ENCODE peak calls at places on chromosome 13, in nine cellular contexts. F is prostate gland, M is esophagus squamous epithelium, S is transverse colon, C is HCT116, X is uterus, B is K562, I is A549, O is Peyer's patch. A is an unnamed sample.
A peak's percentile ranks its signal among the peaks of the same experiment; 100 is the strongest.

GRCh38 chr13:113532156-113532806 is 41.8 kb upstream of the DCUN1D2 start:
- DNase-seq in I (no peak), B (no peak), M (no peak), X (no peak), S (no peak), F (no peak), C (no peak), O (peak; percentile 34), A (peak; percentile 22)

GRCh38 chr13:113089693-113090414 is 15.7 kb upstream of the F7 start:
- DNase-seq in C (no peak), O (no peak), I (no peak), M (no peak), B (no peak), F (no peak), S (no peak), X (no peak), A (no peak)

GRCh38 chr13:109336730-109337129 is 449.7 kb downstream of the IRS2 start:
- DNase-seq in S (no peak), B (no peak), I (no peak), O (no peak), C (no peak), M (no peak), F (no peak), X (no peak), A (no peak)

GRCh38 chr13:28586585-28587540 is 72.1 kb upstream of the POMP start:
- DNase-seq in S (no peak), B (no peak), O (no peak), F (no peak), X (no peak), C (no peak), M (no peak), I (no peak), A (no peak)

GRCh38 chr13:30869491-30869890 is 36.6 kb upstream of the MEDAG start:
- DNase-seq in B (no peak), O (no peak), M (no peak), I (no peak), X (peak; percentile 69), C (no peak), S (no peak), F (no peak), A (no peak)

GRCh38 chr13:41544824-41545707 is 87.7 kb downstream of the RGCC start:
- DNase-seq in B (no peak), F (no peak), X (no peak), M (no peak), C (no peak), S (no peak), I (no peak), O (no peak), A (no peak)

GRCh38 chr13:19567820-19568534 is 6.6 kb upstream of the TPTE2 start:
- DNase-seq in F (no peak), C (no peak), O (no peak), I (no peak), X (no peak), B (no peak), M (no peak), S (no peak), A (no peak)

GRCh38 chr13:31749929-31750328 is 10.6 kb downstream of the RXFP2 start:
- DNase-seq in X (no peak), O (no peak), S (no peak), I (no peak), M (no peak), B (no peak), C (no peak), F (no peak), A (no peak)

GRCh38 chr13:20711301-20712044 is 8.0 kb downstream of the IL17D start:
- DNase-seq in X (no peak), M (no peak), I (peak; percentile 22), B (peak; percentile 30), S (no peak), O (no peak), C (no peak), F (no peak), A (no peak)

GRCh38 chr13:20708216-20708615 is 4.7 kb downstream of the IL17D start:
- DNase-seq in C (no peak), B (no peak), S (no peak), I (no peak), O (no peak), M (no peak), F (no peak), X (no peak), A (no peak)

GRCh38 chr13:20706661-20707060 is 3.2 kb downstream of the IL17D start:
- DNase-seq in S (no peak), B (no peak), C (no peak), F (no peak), X (no peak), O (no peak), M (no peak), I (no peak), A (no peak)

GRCh38 chr13:20709369-20709768 is 5.9 kb downstream of the IL17D start:
- DNase-seq in X (no peak), B (no peak), O (no peak), S (no peak), M (no peak), F (no peak), I (no peak), C (no peak), A (no peak)

DNA sequence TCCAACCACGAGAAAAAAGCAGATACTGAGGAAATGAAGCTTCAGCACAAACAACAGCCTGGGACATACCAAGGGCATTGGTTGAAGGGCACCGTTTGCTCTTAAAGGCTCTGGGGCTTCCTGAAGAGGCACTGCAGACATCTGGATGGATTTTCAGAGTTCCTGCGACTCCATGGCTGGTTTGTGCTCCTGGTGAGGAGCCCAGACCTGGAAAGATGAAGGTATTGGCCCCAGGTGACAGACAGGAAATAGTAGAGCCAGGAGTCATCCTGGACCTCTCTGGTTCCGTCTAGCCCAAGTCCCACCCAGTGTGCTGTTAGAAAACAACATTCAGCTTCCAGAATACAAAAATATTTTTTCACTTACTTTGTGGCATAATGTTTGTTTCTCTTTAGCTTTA is 6.3 kb downstream of the IL17D start:
- DNase-seq in S (no peak), C (no peak), X (no peak), I (no peak), O (no peak), M (no peak), F (no peak), B (no peak), A (no peak)
- H3K4me1 ChIP-seq in S (peaks cover 9% of the 10 kb centered on the region), C (peaks cover 24% of the 10 kb centered on the region), X (no peaks in the 10 kb centered on the region), I (peaks cover 10% of the 10 kb centered on the region), O (peaks cover 9% of the 10 kb centered on the region), M (peaks cover 38% of the 10 kb centered on the region), F (no peaks in the 10 kb centered on the region), B (peaks cover 5% of the 10 kb centered on the region), A (no peaks in the 10 kb centered on the region)

GRCh38 chr13:26255717-26256277 is 1.9 kb downstream of the CDK8 start:
- DNase-seq in O (no peak), C (no peak), S (no peak), F (no peak), I (no peak), X (no peak), B (no peak), M (no peak), A (no peak)

GRCh38 chr13:26254583-26255102 is 714 bp downstream of the CDK8 start:
- DNase-seq in O (peak; percentile 82), M (peak; percentile 18), C (no peak), S (peak; percentile 69), B (peak; percentile 14), X (peak; percentile 43), F (peak; percentile 62), I (peak; percentile 8), A (peak; percentile 59)

GRCh38 chr13:26253262-26253786 is 605 bp upstream of the CDK8 start:
- DNase-seq in M (no peak), S (no peak), C (no peak), O (no peak), X (no peak), F (no peak), I (no peak), B (no peak), A (no peak)

GRCh38 chr13:26257049-26257448 is 3.1 kb downstream of the CDK8 start:
- DNase-seq in S (no peak), X (no peak), M (no peak), B (no peak), F (no peak), O (no peak), C (no peak), I (no peak), A (no peak)

DNA sequence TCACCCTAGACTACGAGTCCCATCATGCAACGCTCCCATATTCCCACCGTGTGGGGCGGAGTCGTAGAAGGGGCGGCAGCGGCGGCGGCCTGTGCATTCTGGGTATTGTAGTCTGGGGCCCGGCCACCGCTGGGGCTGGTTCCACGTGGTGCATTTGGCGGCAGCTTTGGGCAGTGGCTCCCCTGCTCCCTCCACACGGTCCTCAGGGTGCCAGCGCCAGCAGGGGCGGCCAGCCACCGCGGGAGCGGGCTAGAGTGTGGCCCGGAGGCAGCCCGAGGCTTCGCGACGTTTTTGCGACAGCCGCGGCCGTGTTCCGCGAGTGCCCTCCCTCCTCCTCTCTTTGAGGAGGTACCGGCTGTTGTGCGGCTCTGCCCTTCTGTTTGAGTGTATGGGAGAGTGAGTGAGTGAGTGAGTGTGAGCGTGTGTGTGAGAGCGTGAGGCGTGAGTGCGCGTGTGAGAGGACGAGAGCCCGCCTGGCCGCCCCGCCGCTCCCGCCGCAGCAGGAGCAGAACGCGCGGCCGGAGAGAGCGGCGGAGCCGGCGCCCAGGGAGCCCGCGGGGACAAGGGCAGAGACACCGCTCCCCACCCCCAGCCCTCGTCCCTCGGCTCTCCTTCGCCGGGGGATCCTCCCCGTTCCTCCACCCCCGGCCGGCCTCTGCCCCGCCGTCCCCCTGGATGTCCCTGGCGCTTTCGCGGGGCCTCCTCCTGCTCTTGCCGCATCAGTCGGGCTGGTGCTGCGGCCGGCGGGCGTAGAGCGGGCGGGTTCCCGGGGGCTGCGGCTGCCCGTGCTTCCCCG is at the start of gene CDK8:
- DNase-seq in M (peak; percentile 53), C (peak; percentile 83), O (peak; percentile 97), B (peak; percentile 76), S (peak; percentile 92), F (peak; percentile 92), X (peak; percentile 89), I (peak; percentile 50), A (peak; percentile 73)
- TF ChIP-seq POLR2A in M (no peak), C (peak; percentile 59), O (peak; percentile 80), B (peak; percentile 81), S (peak; percentile 84), F (peak; percentile 70), X (peak; percentile 23), I (peak; percentile 75), A (no peak)

DNA sequence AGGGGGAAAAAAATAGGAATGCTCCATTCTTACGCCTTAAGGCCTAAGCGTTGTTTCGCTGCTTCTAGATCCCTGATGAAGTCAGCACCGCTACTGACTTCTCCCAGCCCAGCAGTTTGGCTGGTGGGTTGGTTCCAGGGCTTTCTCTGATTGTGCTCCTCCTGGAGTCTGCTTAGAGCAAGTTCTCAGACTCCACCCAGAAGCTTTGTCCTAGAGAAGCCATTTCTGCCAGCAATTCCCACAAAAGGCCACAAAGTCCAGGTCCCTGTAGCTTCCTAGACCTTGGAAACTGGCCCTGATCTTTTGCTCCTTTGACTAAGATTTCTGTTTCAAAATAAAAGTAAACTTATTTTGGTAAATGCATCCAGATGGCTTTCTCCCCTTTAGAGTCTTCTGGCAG is 65.4 kb downstream of the KCTD12 start:
- DNase-seq in B (no peak), F (no peak), O (no peak), X (peak; percentile 69), I (no peak), M (no peak), C (no peak), S (no peak), A (no peak)
- H3K4me1 ChIP-seq in B (no peaks in the 10 kb centered on the region), F (no peaks in the 10 kb centered on the region), O (no peaks in the 10 kb centered on the region), X (no peaks in the 10 kb centered on the region), I (no peaks in the 10 kb centered on the region), M (no peaks in the 10 kb centered on the region), C (no peaks in the 10 kb centered on the region), S (no peaks in the 10 kb centered on the region), A (no peaks in the 10 kb centered on the region)

DNA sequence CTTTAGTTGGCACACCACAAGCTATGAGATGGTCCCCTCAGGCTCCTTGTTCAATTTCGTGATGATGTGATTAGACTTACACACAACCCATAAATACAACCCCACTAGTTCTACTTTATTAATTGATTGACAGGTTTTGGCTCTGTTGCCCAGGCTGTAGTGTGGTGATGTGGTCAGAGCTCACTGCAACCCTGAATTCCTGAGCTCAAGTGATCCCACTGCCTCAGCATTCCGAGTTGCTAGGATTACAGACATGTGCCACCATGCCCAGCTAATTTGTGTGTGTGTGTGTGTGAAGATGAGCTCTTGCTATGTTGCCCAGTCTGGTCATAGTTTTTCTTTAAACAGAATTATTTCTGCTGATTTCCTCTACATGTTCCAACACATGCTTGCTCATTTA is 17.5 kb upstream of the HTR2A start:
- DNase-seq in B (no peak), I (no peak), S (no peak), X (no peak), C (no peak), M (no peak), O (no peak), F (no peak), A (no peak)
- TF ChIP-seq POLR2A in B (no peak), I (no peak), S (no peak), X (no peak), C (no peak), M (no peak), O (no peak), F (no peak), A (no peak)

A was measured in breast epithelium.